ENCODE peak calls at places on chromosomes 4 and X, in four cellular contexts. I is ovary; H is tibial artery; A is naive thymus-derived CD4-positive, alpha-beta T cell. F is an unnamed sample.
A peak's percentile ranks its signal among the peaks of the same experiment; 100 is the strongest.

GRCh38 chr4:5874811-5875465 is 17.9 kb downstream of the CRMP1 start:
- DNase-seq in H (no peak), I (no peak), A (no peak), F (no peak)

GRCh38 chr4:25090516-25090915 is 59.8 kb upstream of the LGI2 start:
- DNase-seq in I (no peak), H (no peak), A (no peak), F (no peak)

GRCh38 chrX:67568769-67569168 is 24.9 kb downstream of the AR start:
- DNase-seq in A (no peak), H (no peak), I (no peak), F (no peak)

GRCh38 chr4:156505341-156505955 is 466.2 kb downstream of the PDGFC start:
- DNase-seq in H (no peak), I (no peak), A (no peak), F (no peak)

GRCh38 chr4:83582289-83582756 is 46.4 kb downstream of the GPAT3 start:
- DNase-seq in I (no peak), H (no peak), A (no peak), F (no peak)

GRCh38 chr4:169774466-169775445 is 17.0 kb upstream of the HPF1 start:
- DNase-seq in I (no peak), A (no peak), H (no peak), F (peak; percentile 16)

GRCh38 chr4:15149842-15150592 is 147.7 kb downstream of the CPEB2 start:
- DNase-seq in I (peak; percentile 71), A (no peak), H (peak; percentile 89), F (no peak)

GRCh38 chr4:91064157-91064853 is 937.1 kb downstream of the CCSER1 start:
- DNase-seq in A (no peak), H (no peak), I (peak; percentile 35), F (no peak)

GRCh38 chrX:2463973-2464676 is 36.7 kb downstream of the DHRSX start:
- DNase-seq in A (no peak), I (no peak), H (no peak), F (no peak)

GRCh38 chrX:125953769-125954168 is 212.3 kb downstream of the DCAF12L2 start:
- DNase-seq in A (no peak), I (no peak), H (no peak), F (no peak)

GRCh38 chr4:73764513-73764912 is 24.1 kb downstream of the CXCL8 start:
- DNase-seq in A (no peak), H (no peak), I (no peak), F (no peak)

GRCh38 chrX:104172121-104172520 is 5.9 kb downstream of the FAM199X start:
- DNase-seq in H (no peak), I (no peak), A (no peak), F (no peak)

GRCh38 chrX:123905334-123905733 is 45.5 kb downstream of the XIAP start:
- DNase-seq in I (no peak), H (no peak), A (no peak), F (no peak)

GRCh38 chr4:173217727-173218126 is 49.1 kb downstream of the GALNT7 start:
- DNase-seq in H (no peak), A (no peak), I (no peak), F (no peak)

GRCh38 chr4:95627004-95627403 is 78.2 kb upstream of the UNC5C start:
- DNase-seq in H (no peak), I (no peak), A (no peak), F (no peak)

GRCh38 chrX:116239944-116240391 is 69.4 kb downstream of the AGTR2 start:
- DNase-seq in A (no peak), H (no peak), I (no peak), F (no peak)

GRCh38 chr4:3219761-3220481 is 29.0 kb upstream of the MSANTD1 start:
- DNase-seq in A (no peak), H (peak; percentile 21), I (no peak), F (no peak)

GRCh38 chr4:40557741-40558140 is 71.9 kb downstream of the RBM47 start:
- DNase-seq in I (no peak), H (no peak), A (no peak), F (no peak)

GRCh38 chrX:134714633-134715110 is 56.4 kb upstream of the PLAC1 start:
- DNase-seq in I (no peak), H (no peak), A (no peak), F (no peak)

GRCh38 chr4:47235721-47236120 is 204.4 kb downstream of the GABRB1 start:
- DNase-seq in A (no peak), I (no peak), H (no peak), F (no peak)

GRCh38 chr4:153684182-153685073 is at the start of gene TLR2:
- DNase-seq in I (peak; percentile 42), A (peak; percentile 55), H (peak; percentile 88), F (peak; percentile 37)

GRCh38 chr4:123811763-123812390 is 415.3 kb downstream of the SPRY1 start:
- DNase-seq in A (no peak), H (no peak), I (no peak), F (no peak)

GRCh38 chr4:109978704-109979103 is 66.0 kb downstream of the EGF start:
- DNase-seq in A (no peak), I (no peak), H (no peak), F (no peak)

GRCh38 chrX:30957753-30958152 is 68.7 kb upstream of the TAB3 start:
- DNase-seq in I (no peak), H (no peak), A (no peak), F (no peak)

GRCh38 chr4:121980643-121981042 is 28.8 kb upstream of the TRPC3 start:
- DNase-seq in H (no peak), I (no peak), A (no peak), F (no peak)

GRCh38 chr4:76781698-76782595 is 116.0 kb downstream of the SOWAHB start:
- DNase-seq in H (no peak), A (no peak), I (no peak), F (no peak)

GRCh38 chr4:186680649-186681048 is 43.0 kb downstream of the FAT1 start:
- DNase-seq in H (no peak), I (no peak), A (no peak), F (no peak)
- H3K4me1 ChIP-seq in H (peaks cover 9% of the 10 kb centered on the region), I (no peaks in the 10 kb centered on the region), A (no peaks in the 10 kb centered on the region), F (no peaks in the 10 kb centered on the region)

GRCh38 chrX:72117636-72118215 is 14.0 kb downstream of the RTL5 start:
- DNase-seq in H (no peak), I (no peak), A (no peak), F (no peak)

GRCh38 chrX:72123471-72124185 is 8.1 kb downstream of the RTL5 start:
- DNase-seq in A (no peak), I (no peak), H (peak; percentile 87), F (no peak)

GRCh38 chrX:72121381-72121780 is 10.3 kb downstream of the RTL5 start:
- DNase-seq in A (no peak), I (no peak), H (peak; percentile 82), F (no peak)

GRCh38 chrX:72122621-72123275 is 9.0 kb downstream of the RTL5 start:
- DNase-seq in A (no peak), I (no peak), H (no peak), F (no peak)

DNA sequence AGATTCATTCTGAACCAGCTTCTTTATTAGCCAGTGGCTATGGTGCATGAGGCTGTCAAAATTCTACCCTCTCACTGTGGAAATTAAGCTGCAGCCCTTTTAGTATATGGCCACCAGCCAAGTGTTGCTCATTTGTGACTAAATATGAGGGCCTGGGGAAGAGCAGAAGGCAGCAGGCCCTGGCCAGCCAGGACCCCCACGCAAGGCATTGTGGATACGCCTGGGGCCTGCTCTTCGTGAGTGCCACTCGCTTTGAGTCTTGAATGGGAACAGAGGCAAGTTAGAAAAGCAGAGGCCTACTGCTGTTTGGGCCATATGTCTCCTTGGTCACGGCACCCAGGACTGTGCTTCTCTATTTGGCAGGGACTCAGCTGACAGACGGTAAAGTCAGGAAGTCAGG is 10.9 kb downstream of the RTL5 start:
- DNase-seq in H (no peak), I (no peak), A (no peak), F (no peak)
- H3K27ac ChIP-seq in H (peak overlapping the region; percentile 70), I (no peak overlapping the region), A (no peak overlapping the region), F (peak overlapping the region; percentile 59)

GRCh38 chr4:7854211-7854610 is 85.5 kb downstream of the AFAP1 start:
- DNase-seq in H (no peak), A (no peak), I (no peak), F (no peak)
- H3K4me1 ChIP-seq in H (peaks cover 14% of the 10 kb centered on the region), A (peaks cover 65% of the 10 kb centered on the region), I (peaks cover 3% of the 10 kb centered on the region), F (peaks cover 80% of the 10 kb centered on the region)

DNA sequence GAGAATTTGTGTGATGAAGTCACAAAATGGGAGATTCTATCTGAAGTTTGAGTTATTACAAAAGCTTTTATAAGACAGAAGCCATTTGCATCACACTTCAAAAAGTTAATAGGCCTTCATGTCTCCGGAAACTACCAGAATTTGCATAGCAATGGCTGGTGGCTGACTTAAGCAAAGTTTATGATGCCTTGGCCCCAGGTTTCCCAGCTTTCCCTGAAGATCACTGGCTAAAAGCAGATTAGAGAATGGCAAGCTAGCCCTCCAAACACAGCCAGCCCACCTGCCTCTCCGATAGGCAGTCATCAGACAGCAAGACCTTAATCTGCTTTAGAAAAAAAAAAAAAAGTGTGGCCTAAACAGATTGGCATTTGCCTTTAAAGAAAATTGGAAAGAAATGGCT is 197.8 kb downstream of the HS3ST1 start:
- DNase-seq in A (no peak), I (no peak), H (no peak), F (no peak)
- H3K27ac ChIP-seq in A (no peak overlapping the region), I (no peak overlapping the region), H (no peak overlapping the region), F (no peak overlapping the region)

GRCh38 chrX:44952329-44953027 is 79.5 kb downstream of the KDM6A start:
- DNase-seq in H (no peak), A (no peak), I (no peak), F (no peak)
- H3K4me1 ChIP-seq in H (no peaks in the 10 kb centered on the region), A (no peaks in the 10 kb centered on the region), I (peaks cover 5% of the 10 kb centered on the region), F (peaks cover 15% of the 10 kb centered on the region)